ENCODE peak calls at places on chromosome 21, in six cellular contexts. T, Q, P, M, K and A are unnamed samples.

GRCh38 chr21:35840197-35840799 is 220.0 kb downstream of the SETD4 start:
- DNase-seq in K (peak), P (peak), Q (peak), T (peak), M (peak), A (peak)

GRCh38 chr21:41970751-41971653 is 17.2 kb upstream of the C2CD2 start:
- DNase-seq in T (no peak), P (no peak), K (no peak), Q (no peak), M (no peak), A (no peak)

GRCh38 chr21:31236528-31236927 is 107.5 kb downstream of the TIAM1 start:
- DNase-seq in Q (no peak), K (peak), M (no peak), P (no peak), T (no peak), A (no peak)

GRCh38 chr21:42633858-42634257 is 19.6 kb upstream of the PDE9A start:
- DNase-seq in M (no peak), T (no peak), P (no peak), K (no peak), Q (no peak), A (no peak)

GRCh38 chr21:37514038-37514665 is 147.6 kb downstream of the DYRK1A start:
- DNase-seq in Q (no peak), T (no peak), K (no peak), M (no peak), P (no peak), A (no peak)

GRCh38 chr21:44958471-44959191 is 18.8 kb downstream of the SLX9 start:
- DNase-seq in T (no peak), Q (peak), K (no peak), P (peak), M (no peak), A (no peak)

GRCh38 chr21:32020551-32020950 is 147.7 kb downstream of the HUNK start:
- DNase-seq in Q (no peak), K (no peak), T (no peak), P (no peak), M (no peak), A (peak)

GRCh38 chr21:31173881-31174555 is 135.7 kb upstream of the KRTAP19-8 start:
- DNase-seq in M (no peak), P (no peak), K (no peak), T (no peak), Q (peak), A (peak)

GRCh38 chr21:46483300-46484295 is 24.9 kb downstream of the DIP2A start:
- DNase-seq in P (no peak), M (no peak), K (no peak), Q (no peak), T (no peak), A (no peak)

GRCh38 chr21:44867999-44868700 is 5.3 kb downstream of the PTTG1IP start:
- DNase-seq in Q (no peak), P (no peak), K (peak), M (no peak), T (no peak), A (no peak)

GRCh38 chr21:46323227-46323709 is 402 bp downstream of the C21orf58 start:
- DNase-seq in M (peak), P (peak), T (peak), Q (peak), K (no peak), A (no peak)

GRCh38 chr21:28111151-28111619 is 881.5 kb downstream of the LTN1 start:
- DNase-seq in P (peak), Q (no peak), M (no peak), K (no peak), T (no peak), A (peak)

GRCh38 chr21:34560609-34561008 is 48.6 kb upstream of the KCNE1 start:
- DNase-seq in Q (no peak), M (no peak), T (no peak), P (no peak), K (no peak), A (no peak)

GRCh38 chr21:18368193-18368592 is 35.4 kb downstream of the TMPRSS15 start:
- DNase-seq in K (no peak), Q (no peak), M (no peak), P (no peak), T (no peak), A (no peak)

GRCh38 chr21:44898851-44899767 is 21.6 kb downstream of the ITGB2 start:
- DNase-seq in Q (no peak), M (no peak), K (no peak), P (no peak), T (no peak), A (no peak)

GRCh38 chr21:34364921-34365320 is 1.1 kb downstream of the KCNE2 start:
- DNase-seq in P (no peak), T (no peak), K (no peak), Q (no peak), M (no peak), A (no peak)

GRCh38 chr21:39386194-39386593 is 37.3 kb upstream of the HMGN1 start:
- DNase-seq in P (no peak), T (no peak), K (no peak), M (peak), Q (no peak), A (no peak)

GRCh38 chr21:41598561-41599511 is 90.9 kb upstream of the TMPRSS2 start:
- DNase-seq in M (no peak), K (no peak), Q (no peak), P (no peak), T (no peak), A (no peak)

GRCh38 chr21:29121759-29122158 is 8.7 kb upstream of the MAP3K7CL start:
- DNase-seq in P (no peak), K (no peak), T (peak), Q (no peak), M (peak), A (no peak)

GRCh38 chr21:36676039-36676950 is 22.6 kb upstream of the SIM2 start:
- DNase-seq in P (no peak), Q (no peak), M (no peak), T (no peak), K (no peak), A (no peak)

GRCh38 chr21:35503646-35504045 is 454.5 kb upstream of the RUNX1 start:
- DNase-seq in K (peak), M (no peak), Q (no peak), T (no peak), P (no peak), A (no peak)

GRCh38 chr21:33031152-33031551 is 5.4 kb downstream of the OLIG2 start:
- DNase-seq in T (no peak), P (no peak), Q (no peak), M (no peak), K (no peak), A (no peak)

GRCh38 chr21:42125571-42126544 is 54.7 kb downstream of the UMODL1 start:
- DNase-seq in Q (no peak), T (no peak), K (peak), P (peak), M (no peak), A (no peak)

GRCh38 chr21:33640697-33641338 is 723 bp downstream of the CRYZL1 start:
- DNase-seq in Q (peak), P (peak), T (no peak), M (no peak), K (no peak), A (no peak)

GRCh38 chr21:38327984-38328383 is 71.2 kb downstream of the KCNJ15 start:
- DNase-seq in T (no peak), M (peak), P (no peak), K (no peak), Q (no peak), A (no peak)

GRCh38 chr21:42703173-42703908 is 49.9 kb downstream of the PDE9A start:
- DNase-seq in T (no peak), Q (no peak), M (no peak), K (no peak), P (no peak), A (no peak)

GRCh38 chr21:46120301-46121285 is 22.7 kb downstream of the COL6A2 start:
- DNase-seq in M (no peak), P (no peak), Q (peak), K (no peak), T (peak), A (no peak)

GRCh38 chr21:44047996-44048560 is 36.0 kb downstream of the TRAPPC10 start:
- DNase-seq in P (no peak), Q (no peak), K (no peak), T (no peak), M (no peak), A (no peak)

GRCh38 chr21:35367558-35367957 is 318.5 kb upstream of the RUNX1 start:
- DNase-seq in M (no peak), K (no peak), P (no peak), T (no peak), Q (no peak), A (no peak)

GRCh38 chr21:16455978-16456377 is 726.2 kb downstream of the USP25 start:
- DNase-seq in K (no peak), Q (peak), P (no peak), T (no peak), M (no peak), A (no peak)

GRCh38 chr21:15121655-15122120 is 56.9 kb upstream of the NRIP1 start:
- DNase-seq in M (no peak), P (peak), K (no peak), Q (no peak), T (no peak), A (no peak)

GRCh38 chr21:45305831-45306230 is 18.1 kb upstream of the POFUT2 start:
- DNase-seq in K (no peak), P (no peak), T (no peak), M (no peak), Q (no peak), A (no peak)

GRCh38 chr21:34612557-34612956 is 2.4 kb downstream of the RCAN1 start:
- DNase-seq in K (no peak), P (no peak), T (no peak), Q (no peak), M (no peak), A (no peak)

GRCh38 chr21:33402011-33402979 is 918 bp upstream of the IFNGR2 start:
- DNase-seq in T (no peak), K (no peak), Q (peak), M (peak), P (peak), A (peak)

GRCh38 chr21:43718872-43719747 is at the start of gene PDXK:
- DNase-seq in P (peak), T (peak), Q (peak), K (peak), M (peak), A (peak)